ENCODE peak calls at places on chromosomes 11 and 22, in five cellular contexts. One of them, this sample, is unnamed. For H3K4me1 and H3K9me3, the result is how much of the 10 kb centered on the place peaks cover.

GRCh38 chr22:35172452-35172851 is 84.8 kb upstream of the HMGXB4 start:
- DNase-seq in OCI-LY7: no peak
- DNase-seq in ovary: no peak
- DNase-seq in HCT116: no peak
- DNase-seq in colonic mucosa: no peak
- DNase-seq in this sample: no peak

GRCh38 chr11:114163231-114163631 is 103.7 kb downstream of the ZBTB16 start:
- DNase-seq in colonic mucosa: no peak
- DNase-seq in ovary: no peak
- DNase-seq in HCT116: no peak
- DNase-seq in OCI-LY7: no peak
- DNase-seq in this sample: no peak

GRCh38 chr11:131356201-131356600 is 14.2 kb upstream of the NTM start:
- DNase-seq in HCT116: no peak
- DNase-seq in ovary: no peak
- DNase-seq in OCI-LY7: no peak
- DNase-seq in colonic mucosa: no peak
- DNase-seq in this sample: no peak

GRCh38 chr11:47257518-47258316 is at the start of gene NR1H3:
- DNase-seq in HCT116: no peak
- DNase-seq in OCI-LY7: peak
- DNase-seq in colonic mucosa: peak
- DNase-seq in ovary: peak
- DNase-seq in this sample: no peak

GRCh38 chr11:71286701-71287643 is 34.6 kb upstream of the SHANK2 start:
- DNase-seq in HCT116: no peak
- DNase-seq in OCI-LY7: no peak
- DNase-seq in colonic mucosa: peak
- DNase-seq in ovary: no peak
- DNase-seq in this sample: no peak

GRCh38 chr11:17391493-17392355 is 3.3 kb upstream of the KCNJ11 start:
- DNase-seq in ovary: no peak
- DNase-seq in colonic mucosa: no peak
- DNase-seq in OCI-LY7: peak
- DNase-seq in HCT116: no peak
- DNase-seq in this sample: no peak

GRCh38 chr11:117932987-117933386 is 3.8 kb upstream of the TMPRSS13 start:
- DNase-seq in colonic mucosa: no peak
- DNase-seq in HCT116: no peak
- DNase-seq in OCI-LY7: no peak
- DNase-seq in ovary: no peak
- DNase-seq in this sample: no peak

GRCh38 chr22:19525116-19525660 is 978 bp upstream of the CLDN5 start:
- DNase-seq in colonic mucosa: no peak
- DNase-seq in HCT116: no peak
- DNase-seq in ovary: no peak
- DNase-seq in OCI-LY7: no peak
- DNase-seq in this sample: no peak

GRCh38 chr22:17678817-17679385 is 40.3 kb downstream of the BCL2L13 start:
- DNase-seq in OCI-LY7: no peak
- DNase-seq in HCT116: no peak
- DNase-seq in ovary: no peak
- DNase-seq in colonic mucosa: no peak
- DNase-seq in this sample: no peak

GRCh38 chr11:87173185-87174039 is 135.7 kb downstream of the TMEM135 start:
- DNase-seq in colonic mucosa: no peak
- DNase-seq in OCI-LY7: no peak
- DNase-seq in ovary: no peak
- DNase-seq in HCT116: peak
- DNase-seq in this sample: no peak

GRCh38 chr11:119417726-119418540 is 5.0 kb downstream of the THY1 start:
- DNase-seq in colonic mucosa: no peak
- DNase-seq in OCI-LY7: no peak
- DNase-seq in ovary: no peak
- DNase-seq in HCT116: no peak
- DNase-seq in this sample: no peak

GRCh38 chr22:36471341-36471821 is 10.1 kb downstream of the TXN2 start:
- DNase-seq in OCI-LY7: no peak
- DNase-seq in ovary: no peak
- DNase-seq in HCT116: no peak
- DNase-seq in colonic mucosa: no peak
- DNase-seq in this sample: no peak

GRCh38 chr11:78140392-78141077 is 1.1 kb upstream of the ALG8 start:
- DNase-seq in ovary: no peak
- DNase-seq in colonic mucosa: no peak
- DNase-seq in HCT116: no peak
- DNase-seq in OCI-LY7: peak
- DNase-seq in this sample: no peak

GRCh38 chr11:31968774-31969433 is 122.0 kb upstream of the RCN1 start:
- DNase-seq in colonic mucosa: no peak
- DNase-seq in OCI-LY7: no peak
- DNase-seq in ovary: no peak
- DNase-seq in HCT116: no peak
- DNase-seq in this sample: no peak

GRCh38 chr22:41327124-41327523 is 25.8 kb downstream of the ZC3H7B start:
- DNase-seq in HCT116: no peak
- DNase-seq in colonic mucosa: no peak
- DNase-seq in OCI-LY7: no peak
- DNase-seq in ovary: no peak
- DNase-seq in this sample: no peak

GRCh38 chr11:3745161-3745560 is 52.2 kb downstream of the NUP98 start:
- DNase-seq in colonic mucosa: no peak
- DNase-seq in ovary: no peak
- DNase-seq in OCI-LY7: no peak
- DNase-seq in HCT116: no peak
- DNase-seq in this sample: no peak

GRCh38 chr11:111908639-111909305 is 2.8 kb downstream of the CRYAB start:
- DNase-seq in ovary: no peak
- DNase-seq in OCI-LY7: no peak
- DNase-seq in HCT116: no peak
- DNase-seq in colonic mucosa: no peak
- DNase-seq in this sample: no peak

GRCh38 chr11:130197386-130198035 is 37.9 kb downstream of the ST14 start:
- DNase-seq in colonic mucosa: no peak
- DNase-seq in ovary: no peak
- DNase-seq in OCI-LY7: no peak
- DNase-seq in HCT116: no peak
- DNase-seq in this sample: no peak

GRCh38 chr11:108405706-108406105 is 61.6 kb downstream of the C11orf65 start:
- DNase-seq in colonic mucosa: no peak
- DNase-seq in ovary: no peak
- DNase-seq in HCT116: no peak
- DNase-seq in OCI-LY7: no peak
- DNase-seq in this sample: no peak

GRCh38 chr11:101436511-101437142 is 147.2 kb downstream of the TRPC6 start:
- DNase-seq in colonic mucosa: peak
- DNase-seq in ovary: peak
- DNase-seq in HCT116: peak
- DNase-seq in OCI-LY7: peak
- DNase-seq in this sample: no peak

GRCh38 chr11:23727821-23728220 is 769.0 kb upstream of the LUZP2 start:
- DNase-seq in HCT116: no peak
- DNase-seq in colonic mucosa: no peak
- DNase-seq in OCI-LY7: no peak
- DNase-seq in ovary: no peak
- DNase-seq in this sample: no peak

GRCh38 chr22:40326905-40327735 is 19.2 kb upstream of the ADSL start:
- DNase-seq in colonic mucosa: no peak
- DNase-seq in OCI-LY7: no peak
- DNase-seq in HCT116: no peak
- DNase-seq in ovary: no peak
- DNase-seq in this sample: no peak

GRCh38 chr11:111324277-111324720 is 26.0 kb downstream of the POU2AF3 start:
- DNase-seq in OCI-LY7: no peak
- DNase-seq in ovary: no peak
- DNase-seq in colonic mucosa: no peak
- DNase-seq in HCT116: no peak
- DNase-seq in this sample: no peak

GRCh38 chr11:43574949-43575915 is 105.3 kb upstream of the HSD17B12 start:
- DNase-seq in OCI-LY7: no peak
- DNase-seq in colonic mucosa: no peak
- DNase-seq in HCT116: no peak
- DNase-seq in ovary: peak
- DNase-seq in this sample: no peak

GRCh38 chr11:13137778-13138400 is 128.8 kb downstream of the RASSF10 start:
- DNase-seq in OCI-LY7: no peak
- DNase-seq in ovary: no peak
- DNase-seq in HCT116: no peak
- DNase-seq in colonic mucosa: no peak
- DNase-seq in this sample: no peak

GRCh38 chr11:61948505-61948904 is 1.6 kb upstream of the BEST1 start:
- DNase-seq in HCT116: no peak
- DNase-seq in ovary: no peak
- DNase-seq in colonic mucosa: no peak
- DNase-seq in OCI-LY7: no peak
- DNase-seq in this sample: no peak

GRCh38 chr11:123653405-123653996 is 923 bp downstream of the SCN3B start:
- DNase-seq in colonic mucosa: no peak
- DNase-seq in ovary: no peak
- DNase-seq in OCI-LY7: no peak
- DNase-seq in HCT116: no peak
- DNase-seq in this sample: no peak

GRCh38 chr11:63142459-63142858 is 1.6 kb downstream of the SLC22A24 start:
- DNase-seq in ovary: no peak
- DNase-seq in HCT116: no peak
- DNase-seq in colonic mucosa: no peak
- DNase-seq in OCI-LY7: no peak
- DNase-seq in this sample: no peak

GRCh38 chr11:43177938-43178337 is 133.9 kb upstream of the API5 start:
- DNase-seq in ovary: no peak
- DNase-seq in HCT116: no peak
- DNase-seq in OCI-LY7: no peak
- DNase-seq in colonic mucosa: no peak
- DNase-seq in this sample: no peak

GRCh38 chr11:93248602-93249001 is 50.8 kb upstream of the SLC36A4 start:
- DNase-seq in colonic mucosa: no peak
- DNase-seq in HCT116: peak
- DNase-seq in OCI-LY7: peak
- DNase-seq in ovary: no peak
- DNase-seq in this sample: no peak

GRCh38 chr11:64971421-64972233 is at the start of gene MAJIN:
- DNase-seq in OCI-LY7: no peak
- DNase-seq in HCT116: no peak
- DNase-seq in ovary: peak
- DNase-seq in colonic mucosa: peak
- DNase-seq in this sample: peak

GRCh38 chr11:128290106-128290840 is 297.1 kb downstream of the ETS1 start:
- DNase-seq in ovary: peak
- DNase-seq in OCI-LY7: peak
- DNase-seq in colonic mucosa: peak
- DNase-seq in HCT116: peak
- DNase-seq in this sample: peak

DNA sequence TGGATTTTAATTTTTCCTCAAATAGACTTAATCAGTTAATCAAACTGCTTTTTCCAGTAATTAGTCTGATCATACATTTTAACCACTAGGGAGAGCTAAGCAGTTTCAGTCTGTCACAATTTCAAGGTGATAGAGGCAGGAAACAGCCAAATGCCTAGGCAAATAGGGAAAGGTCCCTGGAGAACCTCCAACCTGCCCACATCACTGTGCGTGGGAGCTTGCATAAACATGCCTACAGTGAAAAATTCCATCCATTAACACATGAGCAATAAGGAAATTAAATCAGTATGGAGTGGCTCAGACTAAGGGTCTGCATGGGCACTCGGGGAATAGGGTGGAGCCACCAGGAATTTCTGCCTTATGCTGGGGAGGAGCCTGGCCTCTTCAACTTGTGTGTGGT is 74.6 kb downstream of the AASDHPPT start:
- DNase-seq in colonic mucosa: no peak
- DNase-seq in HCT116: no peak
- DNase-seq in ovary: no peak
- DNase-seq in OCI-LY7: no peak
- DNase-seq in this sample: no peak
- H3K4me1 ChIP-seq in colonic mucosa: under half
- H3K4me1 ChIP-seq in HCT116: under half
- H3K4me1 ChIP-seq in ovary: under half
- H3K4me1 ChIP-seq in OCI-LY7: under half
- H3K4me1 ChIP-seq in this sample: under half

GRCh38 chr22:47395481-47395880 is 633.0 kb downstream of the TBC1D22A start:
- DNase-seq in ovary: no peak
- DNase-seq in colonic mucosa: no peak
- DNase-seq in HCT116: no peak
- DNase-seq in OCI-LY7: no peak
- DNase-seq in this sample: no peak

GRCh38 chr22:47397673-47398072 is 635.2 kb downstream of the TBC1D22A start:
- DNase-seq in OCI-LY7: no peak
- DNase-seq in colonic mucosa: no peak
- DNase-seq in ovary: no peak
- DNase-seq in HCT116: no peak
- DNase-seq in this sample: no peak

GRCh38 chr22:47396105-47396504 is 633.7 kb downstream of the TBC1D22A start:
- DNase-seq in OCI-LY7: no peak
- DNase-seq in HCT116: no peak
- DNase-seq in ovary: no peak
- DNase-seq in colonic mucosa: no peak
- DNase-seq in this sample: no peak

GRCh38 chr22:47394504-47395440 is 632.3 kb downstream of the TBC1D22A start:
- DNase-seq in OCI-LY7: no peak
- DNase-seq in HCT116: no peak
- DNase-seq in colonic mucosa: no peak
- DNase-seq in ovary: no peak
- DNase-seq in this sample: no peak

DNA sequence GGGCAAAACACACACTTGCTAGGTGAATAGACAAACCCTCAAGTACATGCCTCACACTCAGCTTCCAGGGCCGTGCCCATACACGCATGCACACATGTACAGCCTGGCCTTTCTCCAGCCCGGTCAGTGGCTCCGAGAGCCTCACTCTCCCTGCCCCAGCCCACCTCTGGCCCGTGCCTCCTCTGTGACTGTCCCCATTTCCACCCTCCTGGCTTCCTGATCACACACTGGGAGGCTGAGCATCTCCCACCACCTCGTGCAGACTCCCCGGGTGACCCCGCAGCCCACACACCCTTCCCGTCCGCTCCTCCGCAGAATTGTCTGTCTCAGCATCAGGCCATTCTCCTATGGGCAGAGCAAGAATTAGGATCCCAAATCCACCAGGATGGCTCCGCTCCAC is 634.1 kb downstream of the TBC1D22A start:
- DNase-seq in HCT116: no peak
- DNase-seq in colonic mucosa: no peak
- DNase-seq in ovary: no peak
- DNase-seq in OCI-LY7: no peak
- DNase-seq in this sample: no peak
- H3K9me3 ChIP-seq in HCT116: under half
- H3K9me3 ChIP-seq in colonic mucosa: under half
- H3K9me3 ChIP-seq in ovary: under half
- H3K9me3 ChIP-seq in OCI-LY7: under half
- H3K9me3 ChIP-seq in this sample: under half

GRCh38 chr22:44365196-44365802 is 52.5 kb upstream of the SHISAL1 start:
- DNase-seq in colonic mucosa: no peak
- DNase-seq in OCI-LY7: no peak
- DNase-seq in HCT116: no peak
- DNase-seq in ovary: no peak
- DNase-seq in this sample: no peak
- H3K27ac ChIP-seq in colonic mucosa: no peak
- H3K27ac ChIP-seq in OCI-LY7: no peak
- H3K27ac ChIP-seq in HCT116: no peak
- H3K27ac ChIP-seq in ovary: no peak
- H3K27ac ChIP-seq in this sample: no peak

GRCh38 chr22:28903719-28904118 is 20.3 kb downstream of the ZNRF3 start:
- DNase-seq in colonic mucosa: no peak
- DNase-seq in ovary: peak
- DNase-seq in HCT116: no peak
- DNase-seq in OCI-LY7: no peak
- DNase-seq in this sample: no peak
- H3K4me1 ChIP-seq in colonic mucosa: under half
- H3K4me1 ChIP-seq in ovary: under half
- H3K4me1 ChIP-seq in HCT116: half or more
- H3K4me1 ChIP-seq in OCI-LY7: under half
- H3K4me1 ChIP-seq in this sample: under half